ENCODE peak calls at places on chromosomes 3 and 15, in eight cellular contexts. One of them, this sample, is unnamed.

GRCh38 chr3:124059580-124059979 is 67.7 kb upstream of the ROPN1 start:
- DNase-seq in K562: no peak
- DNase-seq in sigmoid colon: no peak
- DNase-seq in tibial nerve: no peak
- DNase-seq in cardiac fibroblast: peak
- DNase-seq in activated T-helper 1 cell treated with anti-CD3 and anti-CD28 coated beads, Interleukin-2, amount 50 U/mL, for 16 hours: no peak
- DNase-seq in glutamatergic neuron: no peak
- DNase-seq in endothelial cell: no peak
- DNase-seq in this sample: no peak

GRCh38 chr15:97234841-97235240 is 725.7 kb upstream of the ARRDC4 start:
- DNase-seq in K562: no peak
- DNase-seq in sigmoid colon: no peak
- DNase-seq in tibial nerve: no peak
- DNase-seq in cardiac fibroblast: no peak
- DNase-seq in activated T-helper 1 cell treated with anti-CD3 and anti-CD28 coated beads, Interleukin-2, amount 50 U/mL, for 16 hours: no peak
- DNase-seq in glutamatergic neuron: no peak
- DNase-seq in endothelial cell: no peak
- DNase-seq in this sample: no peak

GRCh38 chr3:183664913-183665381 is 29.5 kb downstream of the KLHL24 start:
- DNase-seq in K562: no peak
- DNase-seq in sigmoid colon: no peak
- DNase-seq in tibial nerve: no peak
- DNase-seq in cardiac fibroblast: peak
- DNase-seq in activated T-helper 1 cell treated with anti-CD3 and anti-CD28 coated beads, Interleukin-2, amount 50 U/mL, for 16 hours: no peak
- DNase-seq in glutamatergic neuron: no peak
- DNase-seq in endothelial cell: no peak
- DNase-seq in this sample: no peak

GRCh38 chr15:63970723-63971426 is 75.4 kb downstream of the DAPK2 start:
- DNase-seq in K562: no peak
- DNase-seq in sigmoid colon: no peak
- DNase-seq in tibial nerve: no peak
- DNase-seq in cardiac fibroblast: no peak
- DNase-seq in activated T-helper 1 cell treated with anti-CD3 and anti-CD28 coated beads, Interleukin-2, amount 50 U/mL, for 16 hours: no peak
- DNase-seq in glutamatergic neuron: no peak
- DNase-seq in endothelial cell: no peak
- DNase-seq in this sample: no peak

GRCh38 chr15:58374147-58374546 is 57.6 kb upstream of the LIPC start:
- DNase-seq in K562: no peak
- DNase-seq in sigmoid colon: no peak
- DNase-seq in tibial nerve: no peak
- DNase-seq in cardiac fibroblast: no peak
- DNase-seq in activated T-helper 1 cell treated with anti-CD3 and anti-CD28 coated beads, Interleukin-2, amount 50 U/mL, for 16 hours: no peak
- DNase-seq in glutamatergic neuron: no peak
- DNase-seq in endothelial cell: no peak
- DNase-seq in this sample: no peak

GRCh38 chr3:28835751-28836150 is 445.1 kb upstream of the RBMS3 start:
- DNase-seq in K562: no peak
- DNase-seq in sigmoid colon: no peak
- DNase-seq in tibial nerve: no peak
- DNase-seq in cardiac fibroblast: no peak
- DNase-seq in activated T-helper 1 cell treated with anti-CD3 and anti-CD28 coated beads, Interleukin-2, amount 50 U/mL, for 16 hours: no peak
- DNase-seq in glutamatergic neuron: no peak
- DNase-seq in endothelial cell: no peak
- DNase-seq in this sample: no peak

GRCh38 chr15:39362832-39363561 is 217.9 kb upstream of the THBS1 start:
- DNase-seq in K562: no peak
- DNase-seq in sigmoid colon: no peak
- DNase-seq in tibial nerve: no peak
- DNase-seq in cardiac fibroblast: peak
- DNase-seq in activated T-helper 1 cell treated with anti-CD3 and anti-CD28 coated beads, Interleukin-2, amount 50 U/mL, for 16 hours: no peak
- DNase-seq in glutamatergic neuron: no peak
- DNase-seq in endothelial cell: no peak
- DNase-seq in this sample: peak

GRCh38 chr3:136093771-136094170 is 102.4 kb downstream of the MSL2 start:
- DNase-seq in K562: no peak
- DNase-seq in sigmoid colon: no peak
- DNase-seq in tibial nerve: no peak
- DNase-seq in cardiac fibroblast: peak
- DNase-seq in activated T-helper 1 cell treated with anti-CD3 and anti-CD28 coated beads, Interleukin-2, amount 50 U/mL, for 16 hours: no peak
- DNase-seq in glutamatergic neuron: no peak
- DNase-seq in endothelial cell: no peak
- DNase-seq in this sample: no peak

GRCh38 chr3:29408676-29409075 is 127.8 kb downstream of the RBMS3 start:
- DNase-seq in K562: no peak
- DNase-seq in sigmoid colon: no peak
- DNase-seq in tibial nerve: no peak
- DNase-seq in cardiac fibroblast: peak
- DNase-seq in activated T-helper 1 cell treated with anti-CD3 and anti-CD28 coated beads, Interleukin-2, amount 50 U/mL, for 16 hours: no peak
- DNase-seq in glutamatergic neuron: no peak
- DNase-seq in endothelial cell: no peak
- DNase-seq in this sample: no peak

GRCh38 chr3:183914856-183915255 is 30.2 kb upstream of the PARL start:
- DNase-seq in K562: no peak
- DNase-seq in sigmoid colon: no peak
- DNase-seq in tibial nerve: no peak
- DNase-seq in cardiac fibroblast: no peak
- DNase-seq in activated T-helper 1 cell treated with anti-CD3 and anti-CD28 coated beads, Interleukin-2, amount 50 U/mL, for 16 hours: no peak
- DNase-seq in glutamatergic neuron: no peak
- DNase-seq in endothelial cell: no peak
- DNase-seq in this sample: no peak

GRCh38 chr3:63048927-63049326 is 173.7 kb upstream of the CADPS start:
- DNase-seq in K562: no peak
- DNase-seq in sigmoid colon: no peak
- DNase-seq in tibial nerve: no peak
- DNase-seq in cardiac fibroblast: no peak
- DNase-seq in activated T-helper 1 cell treated with anti-CD3 and anti-CD28 coated beads, Interleukin-2, amount 50 U/mL, for 16 hours: no peak
- DNase-seq in glutamatergic neuron: no peak
- DNase-seq in endothelial cell: no peak
- DNase-seq in this sample: no peak

GRCh38 chr3:9704343-9705322 is 1.0 kb downstream of the CPNE9 start:
- DNase-seq in K562: peak
- DNase-seq in sigmoid colon: no peak
- DNase-seq in tibial nerve: no peak
- DNase-seq in cardiac fibroblast: peak
- DNase-seq in activated T-helper 1 cell treated with anti-CD3 and anti-CD28 coated beads, Interleukin-2, amount 50 U/mL, for 16 hours: no peak
- DNase-seq in glutamatergic neuron: peak
- DNase-seq in endothelial cell: peak
- DNase-seq in this sample: peak

GRCh38 chr3:86990171-86990733 is 697 bp downstream of the VGLL3 start:
- DNase-seq in K562: no peak
- DNase-seq in sigmoid colon: peak
- DNase-seq in tibial nerve: no peak
- DNase-seq in cardiac fibroblast: peak
- DNase-seq in activated T-helper 1 cell treated with anti-CD3 and anti-CD28 coated beads, Interleukin-2, amount 50 U/mL, for 16 hours: no peak
- DNase-seq in glutamatergic neuron: peak
- DNase-seq in endothelial cell: peak
- DNase-seq in this sample: no peak

GRCh38 chr15:51758645-51759044 is 7.2 kb downstream of the TMOD2 start:
- DNase-seq in K562: no peak
- DNase-seq in sigmoid colon: peak
- DNase-seq in tibial nerve: no peak
- DNase-seq in cardiac fibroblast: peak
- DNase-seq in activated T-helper 1 cell treated with anti-CD3 and anti-CD28 coated beads, Interleukin-2, amount 50 U/mL, for 16 hours: no peak
- DNase-seq in glutamatergic neuron: no peak
- DNase-seq in endothelial cell: no peak
- DNase-seq in this sample: peak

GRCh38 chr3:149095487-149095886 is 9.2 kb upstream of the HLTF start:
- DNase-seq in K562: no peak
- DNase-seq in sigmoid colon: no peak
- DNase-seq in tibial nerve: no peak
- DNase-seq in cardiac fibroblast: no peak
- DNase-seq in activated T-helper 1 cell treated with anti-CD3 and anti-CD28 coated beads, Interleukin-2, amount 50 U/mL, for 16 hours: no peak
- DNase-seq in glutamatergic neuron: no peak
- DNase-seq in endothelial cell: no peak
- DNase-seq in this sample: no peak

GRCh38 chr3:110165753-110166152 is 828.4 kb upstream of the DPPA4 start:
- DNase-seq in K562: no peak
- DNase-seq in sigmoid colon: no peak
- DNase-seq in tibial nerve: no peak
- DNase-seq in cardiac fibroblast: no peak
- DNase-seq in activated T-helper 1 cell treated with anti-CD3 and anti-CD28 coated beads, Interleukin-2, amount 50 U/mL, for 16 hours: no peak
- DNase-seq in glutamatergic neuron: no peak
- DNase-seq in endothelial cell: no peak
- DNase-seq in this sample: no peak

GRCh38 chr15:39204031-39204430 is 376.8 kb upstream of the THBS1 start:
- DNase-seq in K562: no peak
- DNase-seq in sigmoid colon: no peak
- DNase-seq in tibial nerve: no peak
- DNase-seq in cardiac fibroblast: peak
- DNase-seq in activated T-helper 1 cell treated with anti-CD3 and anti-CD28 coated beads, Interleukin-2, amount 50 U/mL, for 16 hours: no peak
- DNase-seq in glutamatergic neuron: no peak
- DNase-seq in endothelial cell: no peak
- DNase-seq in this sample: no peak

GRCh38 chr15:88401972-88402656 is 65.1 kb downstream of the MRPL46 start:
- DNase-seq in K562: no peak
- DNase-seq in sigmoid colon: no peak
- DNase-seq in tibial nerve: no peak
- DNase-seq in cardiac fibroblast: no peak
- DNase-seq in activated T-helper 1 cell treated with anti-CD3 and anti-CD28 coated beads, Interleukin-2, amount 50 U/mL, for 16 hours: no peak
- DNase-seq in glutamatergic neuron: no peak
- DNase-seq in endothelial cell: no peak
- DNase-seq in this sample: no peak

GRCh38 chr15:101121511-101122090 is 130.2 kb downstream of the CHSY1 start:
- DNase-seq in K562: peak
- DNase-seq in sigmoid colon: peak
- DNase-seq in tibial nerve: peak
- DNase-seq in cardiac fibroblast: peak
- DNase-seq in activated T-helper 1 cell treated with anti-CD3 and anti-CD28 coated beads, Interleukin-2, amount 50 U/mL, for 16 hours: no peak
- DNase-seq in glutamatergic neuron: peak
- DNase-seq in endothelial cell: peak
- DNase-seq in this sample: no peak

GRCh38 chr15:39092354-39092753 is 488.5 kb upstream of the THBS1 start:
- DNase-seq in K562: no peak
- DNase-seq in sigmoid colon: no peak
- DNase-seq in tibial nerve: no peak
- DNase-seq in cardiac fibroblast: no peak
- DNase-seq in activated T-helper 1 cell treated with anti-CD3 and anti-CD28 coated beads, Interleukin-2, amount 50 U/mL, for 16 hours: no peak
- DNase-seq in glutamatergic neuron: no peak
- DNase-seq in endothelial cell: no peak
- DNase-seq in this sample: no peak

GRCh38 chr3:24834442-24834841 is 339.8 kb upstream of the THRB start:
- DNase-seq in K562: no peak
- DNase-seq in sigmoid colon: no peak
- DNase-seq in tibial nerve: no peak
- DNase-seq in cardiac fibroblast: no peak
- DNase-seq in activated T-helper 1 cell treated with anti-CD3 and anti-CD28 coated beads, Interleukin-2, amount 50 U/mL, for 16 hours: no peak
- DNase-seq in glutamatergic neuron: no peak
- DNase-seq in endothelial cell: no peak
- DNase-seq in this sample: no peak

GRCh38 chr15:65559941-65560340 is 29.7 kb downstream of the HACD3 start:
- DNase-seq in K562: no peak
- DNase-seq in sigmoid colon: no peak
- DNase-seq in tibial nerve: no peak
- DNase-seq in cardiac fibroblast: no peak
- DNase-seq in activated T-helper 1 cell treated with anti-CD3 and anti-CD28 coated beads, Interleukin-2, amount 50 U/mL, for 16 hours: no peak
- DNase-seq in glutamatergic neuron: no peak
- DNase-seq in endothelial cell: no peak
- DNase-seq in this sample: no peak

GRCh38 chr3:186990282-186990681 is 60.0 kb downstream of the ST6GAL1 start:
- DNase-seq in K562: no peak
- DNase-seq in sigmoid colon: no peak
- DNase-seq in tibial nerve: no peak
- DNase-seq in cardiac fibroblast: no peak
- DNase-seq in activated T-helper 1 cell treated with anti-CD3 and anti-CD28 coated beads, Interleukin-2, amount 50 U/mL, for 16 hours: no peak
- DNase-seq in glutamatergic neuron: no peak
- DNase-seq in endothelial cell: no peak
- DNase-seq in this sample: no peak

GRCh38 chr15:77251662-77252061 is 168.2 kb downstream of the PEAK1 start:
- DNase-seq in K562: peak
- DNase-seq in sigmoid colon: no peak
- DNase-seq in tibial nerve: no peak
- DNase-seq in cardiac fibroblast: peak
- DNase-seq in activated T-helper 1 cell treated with anti-CD3 and anti-CD28 coated beads, Interleukin-2, amount 50 U/mL, for 16 hours: no peak
- DNase-seq in glutamatergic neuron: no peak
- DNase-seq in endothelial cell: no peak
- DNase-seq in this sample: no peak

GRCh38 chr15:71807691-71808091 is 2.7 kb upstream of the NR2E3 start:
- DNase-seq in K562: no peak
- DNase-seq in sigmoid colon: no peak
- DNase-seq in tibial nerve: no peak
- DNase-seq in cardiac fibroblast: peak
- DNase-seq in activated T-helper 1 cell treated with anti-CD3 and anti-CD28 coated beads, Interleukin-2, amount 50 U/mL, for 16 hours: no peak
- DNase-seq in glutamatergic neuron: no peak
- DNase-seq in endothelial cell: no peak
- DNase-seq in this sample: no peak

GRCh38 chr3:23662079-23662617 is 143.6 kb upstream of the UBE2E1 start:
- DNase-seq in K562: no peak
- DNase-seq in sigmoid colon: no peak
- DNase-seq in tibial nerve: no peak
- DNase-seq in cardiac fibroblast: no peak
- DNase-seq in activated T-helper 1 cell treated with anti-CD3 and anti-CD28 coated beads, Interleukin-2, amount 50 U/mL, for 16 hours: no peak
- DNase-seq in glutamatergic neuron: no peak
- DNase-seq in endothelial cell: no peak
- DNase-seq in this sample: no peak

GRCh38 chr15:73620078-73620477 is 13.1 kb downstream of the NPTN start:
- DNase-seq in K562: no peak
- DNase-seq in sigmoid colon: no peak
- DNase-seq in tibial nerve: no peak
- DNase-seq in cardiac fibroblast: no peak
- DNase-seq in activated T-helper 1 cell treated with anti-CD3 and anti-CD28 coated beads, Interleukin-2, amount 50 U/mL, for 16 hours: no peak
- DNase-seq in glutamatergic neuron: no peak
- DNase-seq in endothelial cell: no peak
- DNase-seq in this sample: no peak

GRCh38 chr3:159732172-159733111 is 256.2 kb upstream of the IL12A start:
- DNase-seq in K562: no peak
- DNase-seq in sigmoid colon: no peak
- DNase-seq in tibial nerve: no peak
- DNase-seq in cardiac fibroblast: peak
- DNase-seq in activated T-helper 1 cell treated with anti-CD3 and anti-CD28 coated beads, Interleukin-2, amount 50 U/mL, for 16 hours: no peak
- DNase-seq in glutamatergic neuron: no peak
- DNase-seq in endothelial cell: peak
- DNase-seq in this sample: no peak

GRCh38 chr3:108527827-108528226 is 17.4 kb upstream of the MYH15 start:
- DNase-seq in K562: no peak
- DNase-seq in sigmoid colon: no peak
- DNase-seq in tibial nerve: no peak
- DNase-seq in cardiac fibroblast: no peak
- DNase-seq in activated T-helper 1 cell treated with anti-CD3 and anti-CD28 coated beads, Interleukin-2, amount 50 U/mL, for 16 hours: no peak
- DNase-seq in glutamatergic neuron: no peak
- DNase-seq in endothelial cell: no peak
- DNase-seq in this sample: no peak

GRCh38 chr15:49040151-49040550 is 6.1 kb downstream of the SECISBP2L start:
- DNase-seq in K562: no peak
- DNase-seq in sigmoid colon: no peak
- DNase-seq in tibial nerve: no peak
- DNase-seq in cardiac fibroblast: no peak
- DNase-seq in activated T-helper 1 cell treated with anti-CD3 and anti-CD28 coated beads, Interleukin-2, amount 50 U/mL, for 16 hours: no peak
- DNase-seq in glutamatergic neuron: no peak
- DNase-seq in endothelial cell: no peak
- DNase-seq in this sample: no peak

GRCh38 chr3:89098964-89099585 is 8.3 kb upstream of the EPHA3 start:
- DNase-seq in K562: peak
- DNase-seq in sigmoid colon: no peak
- DNase-seq in tibial nerve: no peak
- DNase-seq in cardiac fibroblast: peak
- DNase-seq in activated T-helper 1 cell treated with anti-CD3 and anti-CD28 coated beads, Interleukin-2, amount 50 U/mL, for 16 hours: no peak
- DNase-seq in glutamatergic neuron: peak
- DNase-seq in endothelial cell: peak
- DNase-seq in this sample: peak

GRCh38 chr3:66413151-66413751 is 87.6 kb downstream of the LRIG1 start:
- DNase-seq in K562: no peak
- DNase-seq in sigmoid colon: no peak
- DNase-seq in tibial nerve: no peak
- DNase-seq in cardiac fibroblast: peak
- DNase-seq in activated T-helper 1 cell treated with anti-CD3 and anti-CD28 coated beads, Interleukin-2, amount 50 U/mL, for 16 hours: no peak
- DNase-seq in glutamatergic neuron: no peak
- DNase-seq in endothelial cell: no peak
- DNase-seq in this sample: no peak